ENCODE peak calls at places on chromosomes 3 and 15, in six cellular contexts. One of them, this sample, is unnamed.

GRCh38 chr3:43171770-43172169 is 65.9 kb upstream of the POMGNT2 start:
- DNase-seq in AG09319: no peak
- DNase-seq in kidney epithelial cell: no peak
- DNase-seq in tibial artery: no peak
- DNase-seq in foreskin melanocyte: no peak
- DNase-seq in stimulated activated CD8-positive, alpha-beta memory T cell treated with anti-CD3 and anti-CD28 coated beads, Interleukin-15, amount 100 ng/mL, for 1 hour: no peak
- DNase-seq in this sample: no peak

GRCh38 chr15:71251548-71252035 is 136.3 kb downstream of the THSD4 start:
- DNase-seq in AG09319: no peak
- DNase-seq in kidney epithelial cell: no peak
- DNase-seq in tibial artery: no peak
- DNase-seq in foreskin melanocyte: no peak
- DNase-seq in stimulated activated CD8-positive, alpha-beta memory T cell treated with anti-CD3 and anti-CD28 coated beads, Interleukin-15, amount 100 ng/mL, for 1 hour: no peak
- DNase-seq in this sample: no peak

GRCh38 chr3:76310059-76310458 is 524.7 kb upstream of the ZNF717 start:
- DNase-seq in AG09319: no peak
- DNase-seq in kidney epithelial cell: no peak
- DNase-seq in tibial artery: no peak
- DNase-seq in foreskin melanocyte: peak
- DNase-seq in stimulated activated CD8-positive, alpha-beta memory T cell treated with anti-CD3 and anti-CD28 coated beads, Interleukin-15, amount 100 ng/mL, for 1 hour: no peak
- DNase-seq in this sample: no peak

GRCh38 chr3:44883213-44883955 is 9.0 kb downstream of the TGM4 start:
- DNase-seq in AG09319: no peak
- DNase-seq in kidney epithelial cell: no peak
- DNase-seq in tibial artery: no peak
- DNase-seq in foreskin melanocyte: no peak
- DNase-seq in stimulated activated CD8-positive, alpha-beta memory T cell treated with anti-CD3 and anti-CD28 coated beads, Interleukin-15, amount 100 ng/mL, for 1 hour: no peak
- DNase-seq in this sample: no peak

GRCh38 chr3:43768594-43768993 is 77.9 kb downstream of the ABHD5 start:
- DNase-seq in AG09319: peak
- DNase-seq in kidney epithelial cell: no peak
- DNase-seq in tibial artery: peak
- DNase-seq in foreskin melanocyte: no peak
- DNase-seq in stimulated activated CD8-positive, alpha-beta memory T cell treated with anti-CD3 and anti-CD28 coated beads, Interleukin-15, amount 100 ng/mL, for 1 hour: no peak
- DNase-seq in this sample: peak

GRCh38 chr3:16824085-16824696 is 60.6 kb upstream of the PLCL2 start:
- DNase-seq in AG09319: no peak
- DNase-seq in kidney epithelial cell: no peak
- DNase-seq in tibial artery: no peak
- DNase-seq in foreskin melanocyte: no peak
- DNase-seq in stimulated activated CD8-positive, alpha-beta memory T cell treated with anti-CD3 and anti-CD28 coated beads, Interleukin-15, amount 100 ng/mL, for 1 hour: no peak
- DNase-seq in this sample: no peak

GRCh38 chr3:42846682-42847522 is 28.8 kb downstream of the CYP8B1 start:
- DNase-seq in AG09319: no peak
- DNase-seq in kidney epithelial cell: no peak
- DNase-seq in tibial artery: no peak
- DNase-seq in foreskin melanocyte: no peak
- DNase-seq in stimulated activated CD8-positive, alpha-beta memory T cell treated with anti-CD3 and anti-CD28 coated beads, Interleukin-15, amount 100 ng/mL, for 1 hour: no peak
- DNase-seq in this sample: no peak

GRCh38 chr3:64382171-64382570 is 156.9 kb upstream of the PRICKLE2 start:
- DNase-seq in AG09319: no peak
- DNase-seq in kidney epithelial cell: no peak
- DNase-seq in tibial artery: no peak
- DNase-seq in foreskin melanocyte: no peak
- DNase-seq in stimulated activated CD8-positive, alpha-beta memory T cell treated with anti-CD3 and anti-CD28 coated beads, Interleukin-15, amount 100 ng/mL, for 1 hour: no peak
- DNase-seq in this sample: no peak

GRCh38 chr15:101148881-101149664 is 102.8 kb downstream of the CHSY1 start:
- DNase-seq in AG09319: no peak
- DNase-seq in kidney epithelial cell: no peak
- DNase-seq in tibial artery: peak
- DNase-seq in foreskin melanocyte: no peak
- DNase-seq in stimulated activated CD8-positive, alpha-beta memory T cell treated with anti-CD3 and anti-CD28 coated beads, Interleukin-15, amount 100 ng/mL, for 1 hour: no peak
- DNase-seq in this sample: no peak

GRCh38 chr15:87850916-87851315 is 405.6 kb downstream of the NTRK3 start:
- DNase-seq in AG09319: no peak
- DNase-seq in kidney epithelial cell: no peak
- DNase-seq in tibial artery: no peak
- DNase-seq in foreskin melanocyte: no peak
- DNase-seq in stimulated activated CD8-positive, alpha-beta memory T cell treated with anti-CD3 and anti-CD28 coated beads, Interleukin-15, amount 100 ng/mL, for 1 hour: no peak
- DNase-seq in this sample: peak

GRCh38 chr15:73688455-73688854 is 4.3 kb downstream of the CD276 start:
- DNase-seq in AG09319: no peak
- DNase-seq in kidney epithelial cell: no peak
- DNase-seq in tibial artery: peak
- DNase-seq in foreskin melanocyte: no peak
- DNase-seq in stimulated activated CD8-positive, alpha-beta memory T cell treated with anti-CD3 and anti-CD28 coated beads, Interleukin-15, amount 100 ng/mL, for 1 hour: no peak
- DNase-seq in this sample: no peak

GRCh38 chr3:127686512-127686894 is 13.8 kb downstream of the ABTB1 start:
- DNase-seq in AG09319: no peak
- DNase-seq in kidney epithelial cell: no peak
- DNase-seq in tibial artery: no peak
- DNase-seq in foreskin melanocyte: no peak
- DNase-seq in stimulated activated CD8-positive, alpha-beta memory T cell treated with anti-CD3 and anti-CD28 coated beads, Interleukin-15, amount 100 ng/mL, for 1 hour: no peak
- DNase-seq in this sample: no peak

GRCh38 chr15:90716317-90716975 is 700 bp upstream of the BLM start:
- DNase-seq in AG09319: no peak
- DNase-seq in kidney epithelial cell: no peak
- DNase-seq in tibial artery: no peak
- DNase-seq in foreskin melanocyte: peak
- DNase-seq in stimulated activated CD8-positive, alpha-beta memory T cell treated with anti-CD3 and anti-CD28 coated beads, Interleukin-15, amount 100 ng/mL, for 1 hour: no peak
- DNase-seq in this sample: peak

GRCh38 chr15:36334059-36334458 is 245.4 kb upstream of the CDIN1 start:
- DNase-seq in AG09319: no peak
- DNase-seq in kidney epithelial cell: no peak
- DNase-seq in tibial artery: no peak
- DNase-seq in foreskin melanocyte: no peak
- DNase-seq in stimulated activated CD8-positive, alpha-beta memory T cell treated with anti-CD3 and anti-CD28 coated beads, Interleukin-15, amount 100 ng/mL, for 1 hour: no peak
- DNase-seq in this sample: no peak

GRCh38 chr3:157544501-157545139 is 41.4 kb upstream of the VEPH1 start:
- DNase-seq in AG09319: peak
- DNase-seq in kidney epithelial cell: no peak
- DNase-seq in tibial artery: no peak
- DNase-seq in foreskin melanocyte: peak
- DNase-seq in stimulated activated CD8-positive, alpha-beta memory T cell treated with anti-CD3 and anti-CD28 coated beads, Interleukin-15, amount 100 ng/mL, for 1 hour: no peak
- DNase-seq in this sample: no peak

GRCh38 chr3:46538803-46539442 is 27.2 kb downstream of the LRRC2 start:
- DNase-seq in AG09319: no peak
- DNase-seq in kidney epithelial cell: no peak
- DNase-seq in tibial artery: peak
- DNase-seq in foreskin melanocyte: no peak
- DNase-seq in stimulated activated CD8-positive, alpha-beta memory T cell treated with anti-CD3 and anti-CD28 coated beads, Interleukin-15, amount 100 ng/mL, for 1 hour: peak
- DNase-seq in this sample: no peak

GRCh38 chr15:42239528-42240245 is 31.6 kb upstream of the VPS39 start:
- DNase-seq in AG09319: no peak
- DNase-seq in kidney epithelial cell: no peak
- DNase-seq in tibial artery: no peak
- DNase-seq in foreskin melanocyte: no peak
- DNase-seq in stimulated activated CD8-positive, alpha-beta memory T cell treated with anti-CD3 and anti-CD28 coated beads, Interleukin-15, amount 100 ng/mL, for 1 hour: no peak
- DNase-seq in this sample: no peak

GRCh38 chr3:8517490-8517889 is 15.9 kb downstream of the LMCD1 start:
- DNase-seq in AG09319: no peak
- DNase-seq in kidney epithelial cell: no peak
- DNase-seq in tibial artery: no peak
- DNase-seq in foreskin melanocyte: no peak
- DNase-seq in stimulated activated CD8-positive, alpha-beta memory T cell treated with anti-CD3 and anti-CD28 coated beads, Interleukin-15, amount 100 ng/mL, for 1 hour: no peak
- DNase-seq in this sample: no peak

GRCh38 chr15:33910741-33911140 is 57.6 kb upstream of the CHRM5 start:
- DNase-seq in AG09319: no peak
- DNase-seq in kidney epithelial cell: no peak
- DNase-seq in tibial artery: no peak
- DNase-seq in foreskin melanocyte: no peak
- DNase-seq in stimulated activated CD8-positive, alpha-beta memory T cell treated with anti-CD3 and anti-CD28 coated beads, Interleukin-15, amount 100 ng/mL, for 1 hour: no peak
- DNase-seq in this sample: no peak

GRCh38 chr15:66780172-66780972 is 78.3 kb downstream of the SMAD6 start:
- DNase-seq in AG09319: no peak
- DNase-seq in kidney epithelial cell: peak
- DNase-seq in tibial artery: peak
- DNase-seq in foreskin melanocyte: no peak
- DNase-seq in stimulated activated CD8-positive, alpha-beta memory T cell treated with anti-CD3 and anti-CD28 coated beads, Interleukin-15, amount 100 ng/mL, for 1 hour: no peak
- DNase-seq in this sample: peak

GRCh38 chr3:45084820-45085816 is 59.0 kb downstream of the CLEC3B start:
- DNase-seq in AG09319: peak
- DNase-seq in kidney epithelial cell: no peak
- DNase-seq in tibial artery: no peak
- DNase-seq in foreskin melanocyte: no peak
- DNase-seq in stimulated activated CD8-positive, alpha-beta memory T cell treated with anti-CD3 and anti-CD28 coated beads, Interleukin-15, amount 100 ng/mL, for 1 hour: no peak
- DNase-seq in this sample: no peak

GRCh38 chr15:80188293-80188692 is 35.5 kb downstream of the FAH start:
- DNase-seq in AG09319: no peak
- DNase-seq in kidney epithelial cell: no peak
- DNase-seq in tibial artery: no peak
- DNase-seq in foreskin melanocyte: no peak
- DNase-seq in stimulated activated CD8-positive, alpha-beta memory T cell treated with anti-CD3 and anti-CD28 coated beads, Interleukin-15, amount 100 ng/mL, for 1 hour: no peak
- DNase-seq in this sample: no peak

GRCh38 chr3:192026656-192027055 is 565.7 kb downstream of the PYDC2 start:
- DNase-seq in AG09319: no peak
- DNase-seq in kidney epithelial cell: no peak
- DNase-seq in tibial artery: no peak
- DNase-seq in foreskin melanocyte: no peak
- DNase-seq in stimulated activated CD8-positive, alpha-beta memory T cell treated with anti-CD3 and anti-CD28 coated beads, Interleukin-15, amount 100 ng/mL, for 1 hour: no peak
- DNase-seq in this sample: no peak

GRCh38 chr15:96345560-96346389 is 15.3 kb downstream of the NR2F2 start:
- DNase-seq in AG09319: no peak
- DNase-seq in kidney epithelial cell: no peak
- DNase-seq in tibial artery: peak
- DNase-seq in foreskin melanocyte: peak
- DNase-seq in stimulated activated CD8-positive, alpha-beta memory T cell treated with anti-CD3 and anti-CD28 coated beads, Interleukin-15, amount 100 ng/mL, for 1 hour: no peak
- DNase-seq in this sample: peak

GRCh38 chr15:97013491-97013890 is 683.0 kb downstream of the NR2F2 start:
- DNase-seq in AG09319: no peak
- DNase-seq in kidney epithelial cell: no peak
- DNase-seq in tibial artery: no peak
- DNase-seq in foreskin melanocyte: no peak
- DNase-seq in stimulated activated CD8-positive, alpha-beta memory T cell treated with anti-CD3 and anti-CD28 coated beads, Interleukin-15, amount 100 ng/mL, for 1 hour: no peak
- DNase-seq in this sample: no peak

GRCh38 chr15:63497642-63498100 is 6.7 kb upstream of the USP3 start:
- DNase-seq in AG09319: no peak
- DNase-seq in kidney epithelial cell: no peak
- DNase-seq in tibial artery: no peak
- DNase-seq in foreskin melanocyte: no peak
- DNase-seq in stimulated activated CD8-positive, alpha-beta memory T cell treated with anti-CD3 and anti-CD28 coated beads, Interleukin-15, amount 100 ng/mL, for 1 hour: no peak
- DNase-seq in this sample: no peak

GRCh38 chr3:185966655-185967054 is 28.8 kb upstream of the TRA2B start:
- DNase-seq in AG09319: no peak
- DNase-seq in kidney epithelial cell: no peak
- DNase-seq in tibial artery: no peak
- DNase-seq in foreskin melanocyte: no peak
- DNase-seq in stimulated activated CD8-positive, alpha-beta memory T cell treated with anti-CD3 and anti-CD28 coated beads, Interleukin-15, amount 100 ng/mL, for 1 hour: no peak
- DNase-seq in this sample: no peak

GRCh38 chr15:80455668-80456442 is 51.7 kb downstream of the ARNT2 start:
- DNase-seq in AG09319: peak
- DNase-seq in kidney epithelial cell: peak
- DNase-seq in tibial artery: no peak
- DNase-seq in foreskin melanocyte: peak
- DNase-seq in stimulated activated CD8-positive, alpha-beta memory T cell treated with anti-CD3 and anti-CD28 coated beads, Interleukin-15, amount 100 ng/mL, for 1 hour: peak
- DNase-seq in this sample: peak